ENCODE peak calls at places on chromosome 14, in seven cellular contexts. B, J, M, K, O, W and A are unnamed samples.

GRCh38 chr14:37970696-37971095 is 237.0 kb upstream of the SSTR1 start:
- DNase-seq in B (no peak), J (no peak), M (no peak), K (no peak), O (no peak), W (no peak), A (no peak)

GRCh38 chr14:51834218-51834617 is 26.2 kb upstream of the GNG2 start:
- DNase-seq in B (no peak), J (no peak), M (no peak), K (no peak), O (no peak), W (no peak), A (no peak)

GRCh38 chr14:104980601-104981531 is 2.7 kb upstream of the AHNAK2 start:
- DNase-seq in B (no peak), J (no peak), M (no peak), K (no peak), O (no peak), W (peak), A (no peak)

GRCh38 chr14:77088219-77088618 is 9.8 kb upstream of the CIPC start:
- DNase-seq in B (peak), J (no peak), M (no peak), K (peak), O (no peak), W (no peak), A (no peak)

GRCh38 chr14:67446371-67447032 is 34.5 kb upstream of the PLEK2 start:
- DNase-seq in B (no peak), J (no peak), M (no peak), K (no peak), O (no peak), W (no peak), A (peak)

GRCh38 chr14:20327005-20327869 is 5.8 kb downstream of the CCNB1IP1 start:
- DNase-seq in B (no peak), J (peak), M (peak), K (no peak), O (no peak), W (no peak), A (peak)

GRCh38 chr14:68784298-68784910 is 8.5 kb downstream of the ZFP36L1 start:
- DNase-seq in B (peak), J (peak), M (peak), K (peak), O (no peak), W (no peak), A (no peak)

GRCh38 chr14:31371651-31372050 is 48.7 kb downstream of the HEATR5A start:
- DNase-seq in B (no peak), J (no peak), M (no peak), K (no peak), O (no peak), W (no peak), A (no peak)

GRCh38 chr14:87901652-87902051 is 91.3 kb downstream of the GALC start:
- DNase-seq in B (no peak), J (no peak), M (no peak), K (no peak), O (no peak), W (no peak), A (no peak)

GRCh38 chr14:31672709-31673108 is 111.5 kb downstream of the NUBPL start:
- DNase-seq in B (no peak), J (no peak), M (no peak), K (no peak), O (no peak), W (no peak), A (no peak)

GRCh38 chr14:74913986-74914573 is 9.0 kb downstream of the RPS6KL1 start:
- DNase-seq in B (peak), J (peak), M (peak), K (peak), O (no peak), W (no peak), A (peak)

GRCh38 chr14:74978416-74978947 is 23.1 kb upstream of the PGF start:
- DNase-seq in B (no peak), J (peak), M (no peak), K (peak), O (no peak), W (no peak), A (peak)

GRCh38 chr14:104290756-104291122 is 152.4 kb downstream of the KIF26A start:
- DNase-seq in B (no peak), J (no peak), M (no peak), K (no peak), O (no peak), W (no peak), A (no peak)

GRCh38 chr14:89428556-89429196 is 11.6 kb upstream of the FOXN3 start:
- DNase-seq in B (no peak), J (no peak), M (no peak), K (peak), O (no peak), W (no peak), A (no peak)
- H3K27ac ChIP-seq in B (peak), J (peak), M (no peak), K (peak), O (peak), W (no peak), A (no peak)

DNA sequence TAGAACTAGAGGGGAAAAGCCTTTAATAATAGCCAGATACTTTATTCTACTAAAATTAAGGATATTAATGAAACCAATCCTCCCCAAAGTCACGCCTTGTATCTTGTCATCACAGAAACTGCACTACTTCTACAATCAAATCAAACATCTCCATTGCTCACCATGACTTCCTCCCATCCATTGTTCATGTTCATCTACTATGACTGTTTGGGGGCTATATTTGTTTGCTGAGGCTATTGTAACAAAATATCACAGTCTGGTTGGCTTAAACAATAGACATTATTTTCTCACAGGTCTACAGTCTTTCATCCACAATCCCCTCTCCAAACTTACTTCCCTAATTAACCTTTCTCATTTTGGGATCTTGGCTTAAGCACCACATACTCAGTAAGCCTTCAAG is 193.6 kb upstream of the FSCB start:
- DNase-seq in B (no peak), J (no peak), M (no peak), K (no peak), O (no peak), W (no peak), A (no peak)
- H3K27ac ChIP-seq in B (no peak), J (peak), M (no peak), K (no peak), O (no peak), W (no peak), A (no peak)

DNA sequence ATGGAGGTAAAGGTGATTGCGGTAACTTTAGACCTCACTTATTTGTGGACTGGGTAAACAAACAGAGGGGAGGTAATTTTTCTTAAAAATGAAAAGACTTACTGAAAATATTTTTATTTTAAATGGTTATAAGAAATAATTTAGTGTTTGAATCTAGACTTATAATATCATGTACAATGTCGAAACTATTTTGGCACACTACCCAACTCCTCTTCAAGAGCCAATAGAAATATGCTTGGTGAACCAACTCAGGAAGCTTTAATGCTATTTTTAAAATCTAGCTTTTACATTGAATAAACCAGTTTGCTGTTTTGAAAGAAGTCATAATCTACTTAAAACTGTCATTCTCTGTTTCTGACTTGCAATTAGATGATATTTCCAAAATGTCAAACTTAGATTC is 175.8 kb upstream of the NPAS3 start:
- DNase-seq in B (no peak), J (no peak), M (no peak), K (no peak), O (no peak), W (no peak), A (no peak)
- H3K27ac ChIP-seq in B (no peak), J (no peak), M (no peak), K (no peak), O (no peak), W (no peak), A (no peak)

GRCh38 chr14:73723799-73724621 is 9.8 kb upstream of the PNMA1 start:
- DNase-seq in B (peak), J (peak), M (peak), K (peak), O (no peak), W (no peak), A (peak)
- H3K27ac ChIP-seq in B (peak), J (peak), M (peak), K (peak), O (peak), W (no peak), A (peak)

GRCh38 chr14:94026173-94026885 is at the start of gene OTUB2:
- DNase-seq in B (peak), J (peak), M (peak), K (peak), O (peak), W (peak), A (peak)
- H3K27ac ChIP-seq in B (no peak), J (no peak), M (peak), K (no peak), O (peak), W (no peak), A (peak)